ENCODE peak calls at places on chromosomes 16 and 17, in four cellular contexts. K is naive B cell; W is stimulated activated CD4-positive, alpha-beta T cell treated with anti-CD3 and anti-CD28 coated beads, Interleukin-2, amount 100 ng/mL, for 48 hours; B is NCI-H1417. N is an unnamed sample.

GRCh38 chr17:74305865-74306654 is 20.0 kb upstream of the KIF19 start:
- DNase-seq in K (no peak), W (no peak), B (peak; percentile 28), N (no peak)

GRCh38 chr17:82267575-82268379 is 5.7 kb downstream of the CSNK1D start:
- DNase-seq in K (no peak), W (no peak), B (no peak), N (peak; percentile 82)

GRCh38 chr17:80969030-80969673 is 22.5 kb upstream of the CHMP6 start:
- DNase-seq in K (no peak), W (no peak), B (no peak), N (no peak)

GRCh38 chr17:18161226-18162094 is 22.2 kb upstream of the ALKBH5 start:
- DNase-seq in K (no peak), W (no peak), B (no peak), N (no peak)

GRCh38 chr16:972316-973002 is 1.7 kb upstream of the LMF1 start:
- DNase-seq in K (no peak), W (no peak), B (no peak), N (no peak)

GRCh38 chr17:20141201-20141999 is 132.2 kb downstream of the SPECC1 start:
- DNase-seq in K (no peak), W (no peak), B (no peak), N (no peak)

GRCh38 chr17:57756941-57757340 is 11.8 kb upstream of the CCDC182 start:
- DNase-seq in K (no peak), W (no peak), B (peak; percentile 44), N (no peak)

GRCh38 chr16:87642491-87642890 is 40.2 kb downstream of the JPH3 start:
- DNase-seq in K (no peak), W (no peak), B (no peak), N (no peak)

GRCh38 chr17:41624208-41625101 is at the start of gene KRT17:
- DNase-seq in K (no peak), W (no peak), B (no peak), N (no peak)

N was measured in endothelial cell of umbilical vein.